ENCODE peak calls at places on chromosome 11, in five cellular contexts. D, J, K, E and O are unnamed samples.

GRCh38 chr11:1126935-1127663 is 30.7 kb upstream of the MUC5AC start:
- DNase-seq in D (no peak), J (no peak), E (no peak), K (no peak), O (no peak)

GRCh38 chr11:45021692-45022130 is 71.0 kb upstream of the TP53I11 start:
- DNase-seq in D (peak; percentile 25), E (no peak), J (peak; percentile 64), K (no peak), O (no peak)

GRCh38 chr11:64687204-64687603 is 35.8 kb downstream of the NRXN2 start:
- DNase-seq in K (no peak), D (no peak), E (no peak), J (no peak), O (peak; percentile 70)

GRCh38 chr11:16280256-16280682 is 76.1 kb downstream of the SOX6 start:
- DNase-seq in E (peak; percentile 91), D (no peak), J (peak; percentile 6), K (no peak), O (no peak)

GRCh38 chr11:119758291-119758690 is 29.3 kb upstream of the NECTIN1 start:
- DNase-seq in K (no peak), D (no peak), J (peak; percentile 10), E (peak; percentile 35), O (peak; percentile 1)

GRCh38 chr11:47130541-47130940 is 46.1 kb downstream of the ARFGAP2 start:
- DNase-seq in J (no peak), K (no peak), D (no peak), E (no peak), O (no peak)

GRCh38 chr11:22089609-22090008 is 103.3 kb upstream of the ANO5 start:
- DNase-seq in J (no peak), D (no peak), K (no peak), E (no peak), O (no peak)

GRCh38 chr11:63535734-63536133 is 874 bp upstream of the PLAAT4 start:
- DNase-seq in E (no peak), D (no peak), K (no peak), J (no peak), O (no peak)

GRCh38 chr11:1899686-1900085 is 8.0 kb upstream of the PRR33 start:
- DNase-seq in D (no peak), K (no peak), E (no peak), J (no peak), O (no peak)

GRCh38 chr11:125022551-125022950 is 40.6 kb upstream of the SLC37A2 start:
- DNase-seq in J (peak; percentile 9), K (no peak), D (no peak), E (peak; percentile 46), O (no peak)

GRCh38 chr11:1010006-1010405 is 26.5 kb downstream of the MUC6 start:
- DNase-seq in K (no peak), E (no peak), D (no peak), J (no peak), O (no peak)

GRCh38 chr11:128964463-128964930 is 21.8 kb upstream of the TP53AIP1 start:
- DNase-seq in K (no peak), E (no peak), D (no peak), J (no peak), O (no peak)

GRCh38 chr11:111327908-111328624 is 29.7 kb downstream of the POU2AF3 start:
- DNase-seq in K (no peak), E (no peak), D (peak; percentile 50), J (no peak), O (no peak)

GRCh38 chr11:36492724-36493304 is 17.3 kb downstream of the TRAF6 start:
- DNase-seq in D (peak; percentile 53), K (peak; percentile 16), E (peak; percentile 25), J (peak; percentile 78), O (no peak)

GRCh38 chr11:94154095-94154856 is 25.6 kb downstream of the PANX1 start:
- DNase-seq in E (no peak), K (no peak), J (no peak), D (no peak), O (no peak)

GRCh38 chr11:17510507-17511206 is 33.6 kb downstream of the USH1C start:
- DNase-seq in E (peak; percentile 40), J (no peak), D (peak; percentile 37), K (no peak), O (no peak)

GRCh38 chr11:96338910-96339703 is 3.9 kb downstream of the MAML2 start:
- DNase-seq in J (peak; percentile 82), D (no peak), K (no peak), E (peak; percentile 78), O (no peak)

GRCh38 chr11:20156876-20157613 is 3.2 kb downstream of the DBX1 start:
- DNase-seq in J (no peak), E (no peak), D (no peak), K (no peak), O (no peak)

GRCh38 chr11:118171274-118172062 is 5.0 kb downstream of the SCN2B start:
- DNase-seq in E (peak; percentile 25), J (peak; percentile 61), D (peak; percentile 85), K (peak; percentile 85), O (peak; percentile 75)

GRCh38 chr11:121665211-121665838 is 212.6 kb upstream of the SORL1-AS1 start:
- DNase-seq in D (no peak), J (no peak), K (no peak), E (no peak), O (no peak)

GRCh38 chr11:121672630-121673487 is 220.1 kb upstream of the SORL1-AS1 start:
- DNase-seq in E (no peak), J (peak; percentile 35), D (peak; percentile 19), K (no peak), O (no peak)

GRCh38 chr11:121669422-121669821 is 216.7 kb upstream of the SORL1-AS1 start:
- DNase-seq in D (no peak), E (no peak), J (no peak), K (no peak), O (no peak)

GRCh38 chr11:121671276-121672168 is 218.8 kb upstream of the SORL1-AS1 start:
- DNase-seq in E (peak; percentile 12), D (no peak), K (no peak), J (peak; percentile 29), O (no peak)

DNA sequence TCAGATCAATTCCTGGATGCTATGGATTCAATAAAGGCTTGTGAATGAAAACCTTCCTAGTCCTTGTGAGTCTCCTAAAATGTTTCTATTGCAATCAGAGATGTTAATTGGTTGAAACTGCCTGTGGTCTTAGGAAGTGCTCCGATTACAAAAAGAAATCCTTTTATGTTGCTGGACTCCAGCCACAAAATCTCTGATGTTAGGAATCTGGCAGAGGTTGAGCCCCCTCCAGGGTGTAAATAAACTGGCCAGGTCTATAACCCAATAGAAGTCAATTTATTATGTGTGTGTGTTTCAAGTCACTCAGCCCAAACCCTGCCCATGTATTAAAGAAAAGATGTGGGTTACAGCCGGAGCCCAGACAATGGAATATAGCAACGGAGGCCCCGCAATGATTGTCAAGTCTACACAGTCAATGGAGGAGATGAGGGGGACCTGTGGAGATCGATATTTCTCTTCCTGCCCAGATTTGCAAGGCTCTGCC is 218.1 kb upstream of the SORL1-AS1 start:
- DNase-seq in E (no peak), K (no peak), D (no peak), J (no peak), O (no peak)
- TF ChIP-seq CTCF in E (no peak), K (no peak), D (no peak), J (no peak), O (no peak)

GRCh38 chr11:130666781-130667251 is 218.4 kb downstream of the ADAMTS15 start:
- DNase-seq in J (peak; percentile 33), D (no peak), K (no peak), E (no peak), O (no peak)
- TF ChIP-seq CTCF in J (peak; percentile 15), D (peak; percentile 21), K (no peak), E (peak; percentile 24), O (peak; percentile 62)

DNA sequence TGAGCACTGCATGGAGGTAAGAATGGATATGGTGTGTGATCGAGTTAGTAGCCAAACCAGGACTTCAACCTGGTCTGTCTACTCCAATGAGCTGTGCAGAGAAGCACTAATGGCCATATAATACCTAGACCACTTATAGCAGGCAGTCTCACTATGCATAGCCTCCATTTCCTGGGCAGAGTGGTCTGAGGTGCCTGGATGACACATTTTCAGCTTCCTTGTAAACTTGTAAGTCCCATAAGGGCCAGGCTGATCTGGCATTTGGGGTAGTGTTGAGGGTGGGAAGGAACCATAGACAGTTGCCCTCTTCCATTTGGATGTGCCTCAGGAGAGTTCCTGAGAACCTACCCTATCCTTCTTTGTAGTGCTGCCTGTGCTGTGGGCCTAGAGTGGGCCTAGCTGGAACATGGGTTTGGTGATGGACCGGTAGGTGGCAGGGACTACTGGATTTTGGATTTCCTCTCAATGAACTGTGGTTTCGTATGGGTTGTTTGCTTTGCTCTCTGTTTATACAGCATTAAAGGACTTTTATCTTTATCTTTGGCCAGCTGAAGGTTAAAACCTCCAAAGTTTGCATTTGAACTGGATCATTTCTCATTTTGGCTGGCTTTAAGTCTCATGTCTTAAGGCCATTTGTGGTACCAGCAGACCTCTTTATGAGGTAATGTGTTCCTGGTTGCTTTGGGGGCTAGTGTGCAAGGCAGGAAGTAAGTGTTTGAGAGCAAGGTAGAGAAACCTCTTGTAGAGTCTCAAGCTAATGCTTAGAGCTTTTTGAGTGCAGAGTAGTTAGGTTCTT is 86.9 kb downstream of the STIM1 start:
- DNase-seq in D (no peak), K (no peak), E (no peak), J (no peak), O (no peak)
- TF ChIP-seq CTCF in D (no peak), K (no peak), E (no peak), J (no peak), O (no peak)

GRCh38 chr11:133834399-133835257 is 10.7 kb downstream of the SPATA19 start:
- DNase-seq in E (no peak), K (no peak), J (no peak), D (no peak), O (no peak)

GRCh38 chr11:133833899-133834296 is 11.4 kb downstream of the SPATA19 start:
- DNase-seq in J (no peak), D (no peak), E (no peak), K (no peak), O (no peak)

GRCh38 chr11:133836076-133836548 is 9.2 kb downstream of the SPATA19 start:
- DNase-seq in K (no peak), D (no peak), E (no peak), J (no peak), O (no peak)

GRCh38 chr11:133833101-133833898 is 12.0 kb downstream of the SPATA19 start:
- DNase-seq in D (no peak), J (no peak), E (no peak), K (no peak), O (no peak)

GRCh38 chr11:133835258-133836075 is 9.8 kb downstream of the SPATA19 start:
- DNase-seq in K (peak; percentile 65), E (peak; percentile 37), D (peak; percentile 53), J (peak; percentile 64), O (no peak)
- TF ChIP-seq CTCF in K (peak; percentile 82), E (peak; percentile 68), D (peak; percentile 48), J (peak; percentile 56), O (peak; percentile 83)

DNA sequence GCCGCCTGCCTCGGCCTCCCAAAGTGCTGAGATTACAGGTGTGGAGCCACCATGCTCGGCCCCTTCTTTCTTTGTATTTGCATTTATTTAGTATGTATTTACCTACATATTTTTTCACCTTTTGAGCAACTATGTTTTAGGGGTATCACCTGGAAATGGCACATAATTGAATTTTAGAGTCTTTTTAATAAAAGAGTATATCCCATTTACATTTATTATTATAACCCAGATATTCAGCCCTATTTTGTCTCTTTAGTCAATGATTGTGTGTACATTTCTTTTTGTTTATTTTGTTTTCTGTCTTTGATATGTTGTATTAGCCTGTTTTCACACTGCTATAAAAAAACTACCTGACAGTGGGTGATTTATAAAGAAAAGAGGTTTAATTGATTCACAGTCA is 56.8 kb upstream of the CCND1 start:
- DNase-seq in J (no peak), D (no peak), E (no peak), K (no peak), O (no peak)
- TF ChIP-seq CTCF in J (no peak), D (no peak), E (no peak), K (no peak), O (no peak)